ENCODE peak calls at places on chromosomes 1 and 21, in nine cellular contexts. F is NCI-H774; U is kidney epithelial cell; T is H7; N is NCI-H187; P is stimulated activated CD4-positive, alpha-beta T cell treated with anti-CD3 and anti-CD28 coated beads, Interleukin-4, amount 100 ng/mL, for 24 hours; E is H9; B is uterus; C is HuH-7.5. X is an unnamed sample.

GRCh38 chr1:225049594-225049993 is 120.1 kb downstream of the DNAH14 start:
- DNase-seq in E (no peak), N (no peak), C (no peak), T (no peak), U (no peak), F (no peak), P (no peak), B (no peak), X (no peak)

GRCh38 chr1:42669936-42670335 is 11.7 kb downstream of the PPIH start:
- DNase-seq in F (no peak), C (no peak), B (no peak), T (no peak), E (no peak), U (no peak), N (no peak), P (no peak), X (no peak)

GRCh38 chr21:28991861-28992525 is 684 bp downstream of the LTN1 start:
- DNase-seq in F (no peak), E (no peak), P (no peak), N (no peak), U (no peak), B (no peak), T (no peak), C (no peak), X (peak)

GRCh38 chr1:147079400-147080012 is 92.8 kb downstream of the PRKAB2 start:
- DNase-seq in E (no peak), F (no peak), P (no peak), T (peak), U (no peak), C (no peak), N (no peak), B (no peak), X (no peak)

GRCh38 chr1:201544710-201545109 is 5.8 kb downstream of the NAV1 start:
- DNase-seq in P (no peak), T (no peak), B (no peak), C (no peak), N (no peak), F (no peak), E (no peak), U (no peak), X (no peak)

GRCh38 chr1:167714851-167715652 is 6.7 kb upstream of the MPZL1 start:
- DNase-seq in P (peak), U (no peak), N (peak), T (peak), F (peak), E (peak), B (peak), C (peak), X (peak)

GRCh38 chr1:118335372-118335771 is 150.3 kb upstream of the SPAG17 start:
- DNase-seq in N (no peak), E (no peak), T (no peak), C (no peak), F (no peak), B (no peak), U (peak), P (no peak), X (peak)

GRCh38 chr1:111596499-111596898 is 23.1 kb upstream of the RAP1A start:
- DNase-seq in E (no peak), C (no peak), U (no peak), B (no peak), N (no peak), T (no peak), F (no peak), P (peak), X (no peak)

GRCh38 chr21:36768496-36768895 is 69.6 kb downstream of the SIM2 start:
- DNase-seq in E (no peak), P (no peak), U (no peak), B (no peak), C (no peak), T (no peak), F (no peak), N (no peak), X (no peak)

GRCh38 chr1:9004731-9005708 is 21.2 kb downstream of the SLC2A7 start:
- DNase-seq in E (peak), U (peak), F (peak), B (peak), N (peak), P (peak), T (peak), C (peak), X (peak)

GRCh38 chr1:155048449-155049334 is 2.4 kb upstream of the ADAM15 start:
- DNase-seq in E (no peak), B (no peak), T (no peak), N (no peak), U (no peak), C (no peak), F (no peak), P (no peak), X (no peak)

GRCh38 chr1:18619467-18619835 is 11.2 kb upstream of the PAX7 start:
- DNase-seq in E (no peak), P (no peak), U (no peak), C (no peak), B (no peak), T (no peak), F (no peak), N (no peak), X (no peak)

GRCh38 chr1:17992800-17993199 is 114.8 kb upstream of the IGSF21 start:
- DNase-seq in F (no peak), C (no peak), U (no peak), P (no peak), T (no peak), N (no peak), E (no peak), B (no peak), X (no peak)

GRCh38 chr1:101128211-101128727 is 102.7 kb upstream of the DPH5 start:
- DNase-seq in N (no peak), E (no peak), T (no peak), C (no peak), U (no peak), F (no peak), P (no peak), B (no peak), X (no peak)

GRCh38 chr1:35717911-35718476 is 690 bp downstream of the C1orf216 start:
- DNase-seq in B (peak), U (no peak), E (peak), P (no peak), T (peak), C (no peak), F (no peak), N (no peak), X (peak)

GRCh38 chr1:212186427-212187207 is 98.6 kb upstream of the PPP2R5A start:
- DNase-seq in N (no peak), P (no peak), F (no peak), T (no peak), C (no peak), U (no peak), E (no peak), B (no peak), X (no peak)

GRCh38 chr1:59408608-59409007 is 111.7 kb downstream of the FGGY start:
- DNase-seq in U (no peak), E (no peak), N (no peak), P (no peak), B (no peak), T (no peak), C (no peak), F (no peak), X (peak)

GRCh38 chr1:227889863-227890405 is 57.8 kb downstream of the WNT9A start:
- DNase-seq in F (no peak), P (peak), N (no peak), T (peak), C (no peak), B (no peak), U (no peak), E (no peak), X (no peak)

GRCh38 chr1:211476200-211476849 is 15.6 kb downstream of the RD3 start:
- DNase-seq in F (peak), N (no peak), U (peak), B (peak), P (peak), C (peak), E (peak), T (peak), X (peak)

GRCh38 chr1:45423907-45424678 is 66.9 kb downstream of the TESK2 start:
- DNase-seq in U (no peak), F (no peak), E (no peak), P (no peak), N (no peak), C (no peak), T (peak), B (no peak), X (no peak)

GRCh38 chr1:92317836-92318493 is 19.1 kb downstream of the RPAP2 start:
- DNase-seq in F (no peak), B (no peak), U (no peak), C (no peak), T (no peak), P (no peak), N (no peak), E (no peak), X (no peak)

GRCh38 chr1:230174765-230175747 is 108.0 kb downstream of the GALNT2 start:
- DNase-seq in F (no peak), P (no peak), T (no peak), C (no peak), U (no peak), E (peak), N (no peak), B (peak), X (no peak)

GRCh38 chr1:154186177-154186576 is 5.7 kb downstream of the TPM3 start:
- DNase-seq in P (peak), T (peak), C (peak), N (no peak), B (no peak), U (no peak), F (peak), E (peak), X (peak)

GRCh38 chr1:201634261-201634660 is 95.3 kb downstream of the NAV1 start:
- DNase-seq in U (no peak), T (no peak), C (no peak), N (no peak), B (no peak), E (no peak), F (no peak), P (no peak), X (peak)

GRCh38 chr1:205444931-205445652 is 10.8 kb downstream of the BLACAT1 start:
- DNase-seq in U (no peak), P (no peak), T (peak), F (no peak), C (no peak), N (no peak), E (peak), B (peak), X (no peak)

GRCh38 chr1:53553734-53554509 is 94.7 kb downstream of the DMRTB1 start:
- DNase-seq in F (no peak), E (no peak), T (peak), B (peak), U (no peak), P (no peak), N (no peak), C (no peak), X (peak)

GRCh38 chr1:165902565-165902964 is 75.2 kb downstream of the UCK2 start:
- DNase-seq in N (no peak), T (no peak), B (no peak), E (no peak), P (no peak), F (no peak), C (no peak), U (no peak), X (no peak)

X was measured in EH.